ENCODE peak calls at places on chromosomes 7 and 10, in four cellular contexts. Y, V, J and R are unnamed samples.

GRCh38 chr7:24504871-24505270 is 68.4 kb upstream of the PALS2 start:
- DNase-seq in Y (no peak), J (no peak), V (no peak), R (no peak)

GRCh38 chr10:60536529-60537114 is 146.9 kb upstream of the ANK3 start:
- DNase-seq in J (no peak), Y (no peak), V (no peak), R (no peak)

GRCh38 chr10:126009590-126009989 is 113.2 kb downstream of the FANK1 start:
- DNase-seq in V (no peak), J (no peak), Y (no peak), R (no peak)

GRCh38 chr7:128380807-128381130 is 19.3 kb upstream of the PRRT4 start:
- DNase-seq in J (no peak), V (no peak), Y (no peak), R (no peak)

GRCh38 chr7:106289848-106290247 is 5.1 kb upstream of the NAMPT start:
- DNase-seq in V (no peak), Y (no peak), J (no peak), R (no peak)

GRCh38 chr10:6386346-6386745 is 183.6 kb downstream of the PFKFB3 start:
- DNase-seq in Y (no peak), J (no peak), V (no peak), R (no peak)

GRCh38 chr7:1919539-1920265 is 249.6 kb downstream of the ELFN1 start:
- DNase-seq in V (no peak), Y (peak), J (no peak), R (no peak)

GRCh38 chr7:132815130-132815529 is 238.9 kb upstream of the PLXNA4 start:
- DNase-seq in Y (no peak), V (no peak), J (no peak), R (no peak)

GRCh38 chr10:107583974-107584373 is 419.5 kb upstream of the SORCS1 start:
- DNase-seq in Y (no peak), V (no peak), J (no peak), R (no peak)

GRCh38 chr7:82435769-82436168 is 7.8 kb downstream of the CACNA2D1 start:
- DNase-seq in J (no peak), Y (no peak), V (no peak), R (no peak)
- TF ChIP-seq CTCF in J (no peak), Y (no peak), V (no peak), R (no peak)

GRCh38 chr7:95191793-95192192 is 132.5 kb downstream of the PON1 start:
- DNase-seq in V (no peak), Y (no peak), J (no peak), R (no peak)

DNA sequence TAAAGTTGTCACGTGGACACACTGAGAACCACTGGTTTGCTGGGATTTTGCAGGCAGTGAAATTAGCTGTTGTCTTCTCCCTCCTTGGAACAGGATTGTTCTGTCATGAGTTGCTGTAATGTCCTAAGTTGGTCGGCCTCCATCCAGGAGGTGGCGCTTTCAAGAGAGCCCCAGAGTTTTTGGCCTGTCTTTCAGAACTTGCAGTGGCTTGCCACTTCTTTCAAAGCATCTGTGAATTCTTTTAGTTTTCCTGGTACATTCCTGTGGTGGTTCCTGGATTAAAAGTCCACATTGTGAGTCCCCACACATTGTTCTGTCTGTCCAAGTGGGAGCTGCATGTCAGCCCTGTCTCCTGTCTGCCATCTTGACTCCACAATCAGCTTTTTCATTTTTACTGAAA is 133.8 kb downstream of the PON1 start:
- DNase-seq in V (no peak), Y (no peak), J (no peak), R (no peak)
- TF ChIP-seq CTCF in V (peak), Y (no peak), J (no peak), R (no peak)

GRCh38 chr10:128936392-128936791 is 530.6 kb upstream of the MGMT start:
- DNase-seq in V (no peak), J (no peak), Y (no peak), R (no peak)
- TF ChIP-seq CTCF in V (no peak), J (no peak), Y (no peak), R (no peak)

DNA sequence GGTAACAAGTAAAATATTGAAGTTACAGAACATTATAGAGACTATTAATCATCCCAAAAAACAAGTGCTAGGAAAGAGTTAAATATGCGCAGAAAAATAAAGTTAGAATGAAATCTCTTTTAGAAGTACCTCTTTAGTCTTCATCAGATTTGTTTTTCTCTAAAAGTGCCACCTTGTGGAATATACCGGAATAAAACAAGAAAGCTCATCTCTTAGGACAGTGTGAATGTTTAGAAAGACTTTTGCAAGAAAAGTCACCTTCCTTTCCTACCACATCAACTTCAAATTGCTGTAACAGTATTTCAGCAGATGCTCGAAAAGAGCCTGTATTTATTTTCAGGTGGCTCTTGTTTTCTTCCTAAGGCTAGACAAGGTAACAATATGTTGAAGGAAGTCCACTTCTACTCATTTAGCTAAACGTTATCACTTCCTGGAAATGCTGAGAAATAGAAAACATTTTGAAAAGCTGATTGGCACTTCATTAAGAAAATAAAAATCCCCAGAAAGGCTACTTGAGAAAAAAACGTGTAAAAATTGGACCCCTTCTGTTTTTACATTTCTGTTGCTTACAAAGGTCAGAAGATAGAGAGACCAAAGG is 19.8 kb upstream of the FAM133B start:
- DNase-seq in V (no peak), Y (no peak), J (no peak), R (no peak)
- TF ChIP-seq CTCF in V (peak), Y (no peak), J (peak), R (peak)

GRCh38 chr10:47269294-47269693 is 30.7 kb upstream of the GDF10 start:
- DNase-seq in V (no peak), J (no peak), Y (no peak), R (no peak)
- TF ChIP-seq CTCF in V (peak), J (no peak), Y (no peak), R (peak)